ENCODE peak calls at places on chromosomes 11 and 22, in four cellular contexts. V, T, Z and D are unnamed samples.

GRCh38 chr11:2888266-2888968 is 2.8 kb upstream of the CDKN1C start:
- DNase-seq in V (peak; percentile 85), T (peak; percentile 77), Z (peak; percentile 71), D (peak; percentile 67)

GRCh38 chr11:62472063-62472884 is 53.4 kb downstream of the SCGB1A1 start:
- DNase-seq in V (peak; percentile 57), T (peak; percentile 89), Z (no peak), D (peak; percentile 60)

GRCh38 chr11:130874396-130874795 is 41.9 kb downstream of the SNX19 start:
- DNase-seq in V (no peak), T (no peak), Z (no peak), D (peak; percentile 41)

GRCh38 chr22:45151503-45151902 is 12.2 kb upstream of the NUP50 start:
- DNase-seq in V (no peak), T (no peak), Z (no peak), D (no peak)

GRCh38 chr22:46849951-46850350 is 87.5 kb downstream of the TBC1D22A start:
- DNase-seq in V (no peak), T (no peak), Z (no peak), D (no peak)

GRCh38 chr11:134003792-134004405 is 47.1 kb upstream of the IGSF9B start:
- DNase-seq in V (no peak), T (no peak), Z (no peak), D (no peak)

GRCh38 chr11:45929486-45930030 is 7.1 kb downstream of the LARGE2 start:
- DNase-seq in V (no peak), T (no peak), Z (no peak), D (no peak)

GRCh38 chr11:77080643-77081210 is 14.0 kb downstream of the CAPN5 start:
- DNase-seq in V (no peak), T (peak; percentile 39), Z (no peak), D (peak; percentile 22)